ENCODE peak calls at places on chromosomes 1 and 21, in seven cellular contexts. M is gastrocnemius medialis, I is heart right ventricle, T is adrenal gland, L is IMR-90, O is AG04450, Q is dorsolateral prefrontal cortex. G is an unnamed sample.

GRCh38 chr1:52523376-52523775 is 29.5 kb downstream of the TUT4 start:
- DNase-seq in I (no peak), O (peak), Q (no peak), L (peak), M (no peak), T (no peak), G (peak)

GRCh38 chr1:23471473-23472075 is 12.4 kb downstream of the ASAP3 start:
- DNase-seq in Q (no peak), L (no peak), M (no peak), O (no peak), I (no peak), T (no peak), G (no peak)

GRCh38 chr1:94418664-94419655 is 771 bp downstream of the ABCD3 start:
- DNase-seq in L (peak), Q (no peak), I (peak), M (peak), T (peak), O (no peak), G (no peak)

GRCh38 chr1:2836333-2836970 is 35.0 kb upstream of the TTC34 start:
- DNase-seq in T (no peak), M (no peak), Q (no peak), I (no peak), O (no peak), L (no peak), G (no peak)

GRCh38 chr1:163472267-163472666 is 150.5 kb downstream of the NUF2 start:
- DNase-seq in Q (no peak), I (no peak), L (no peak), O (no peak), T (no peak), M (no peak), G (no peak)

GRCh38 chr21:34740198-34740597 is 71.4 kb downstream of the CLIC6 start:
- DNase-seq in L (no peak), T (no peak), O (no peak), I (no peak), Q (no peak), M (no peak), G (no peak)

GRCh38 chr1:151060241-151061011 is at the start of gene MLLT11:
- DNase-seq in T (peak), Q (peak), O (no peak), I (peak), L (peak), M (no peak), G (no peak)

GRCh38 chr21:16029065-16029464 is 299.3 kb downstream of the USP25 start:
- DNase-seq in O (no peak), M (no peak), Q (no peak), I (no peak), T (no peak), L (no peak), G (no peak)

GRCh38 chr1:54807756-54808155 is 6.6 kb upstream of the TTC22 start:
- DNase-seq in T (no peak), O (no peak), I (no peak), L (no peak), Q (no peak), M (no peak), G (no peak)

GRCh38 chr1:116824631-116825399 is 70.6 kb downstream of the CD2 start:
- DNase-seq in O (no peak), L (no peak), T (no peak), Q (no peak), M (no peak), I (no peak), G (no peak)

GRCh38 chr1:31064685-31065309 is 720 bp downstream of the PUM1 start:
- DNase-seq in M (no peak), I (no peak), O (no peak), T (peak), Q (no peak), L (peak), G (no peak)

GRCh38 chr1:224860488-224860887 is 69.0 kb upstream of the DNAH14 start:
- DNase-seq in O (no peak), Q (no peak), M (no peak), I (no peak), T (no peak), L (no peak), G (no peak)

GRCh38 chr1:209483691-209484090 is 99.8 kb upstream of the CAMK1G start:
- DNase-seq in I (no peak), M (no peak), L (no peak), O (no peak), T (no peak), Q (no peak), G (no peak)

GRCh38 chr21:14843991-14844390 is 220.8 kb downstream of the NRIP1 start:
- DNase-seq in O (no peak), Q (no peak), L (peak), I (no peak), T (no peak), M (no peak), G (no peak)

GRCh38 chr1:30606166-30606565 is 117.2 kb downstream of the MATN1 start:
- DNase-seq in Q (no peak), T (no peak), I (no peak), L (no peak), M (no peak), O (no peak), G (no peak)

GRCh38 chr1:2637472-2637871 is 4.7 kb upstream of the MMEL1 start:
- DNase-seq in I (no peak), T (no peak), Q (no peak), O (no peak), L (no peak), M (no peak), G (no peak)

GRCh38 chr1:36320291-36320758 is 3.1 kb downstream of the EVA1B start:
- DNase-seq in O (no peak), T (no peak), L (no peak), I (no peak), Q (no peak), M (no peak), G (no peak)

GRCh38 chr1:57353589-57353988 is 70.3 kb downstream of the DAB1 start:
- DNase-seq in M (no peak), L (peak), I (no peak), O (peak), T (no peak), Q (no peak), G (no peak)

GRCh38 chr1:2429780-2430591 is 17.6 kb upstream of the PEX10 start:
- DNase-seq in O (no peak), I (no peak), T (no peak), L (no peak), M (no peak), Q (no peak), G (no peak)

GRCh38 chr21:42515708-42516502 is 2.3 kb downstream of the SLC37A1 start:
- DNase-seq in L (no peak), O (no peak), Q (no peak), M (no peak), I (no peak), T (peak), G (no peak)

GRCh38 chr1:229344139-229344538 is 1.3 kb upstream of the CCSAP start:
- DNase-seq in O (no peak), Q (no peak), M (no peak), I (no peak), T (no peak), L (no peak), G (no peak)

GRCh38 chr1:232012773-232013386 is 386.3 kb downstream of the DISC1 start:
- DNase-seq in M (peak), O (peak), Q (no peak), I (peak), L (peak), T (peak), G (peak)

GRCh38 chr1:170927955-170928850 is 7.1 kb upstream of the MROH9 start:
- DNase-seq in T (no peak), O (no peak), L (no peak), I (no peak), M (no peak), Q (no peak), G (no peak)

GRCh38 chr1:235776396-235776795 is 90.3 kb downstream of the LYST start:
- DNase-seq in M (no peak), Q (no peak), L (peak), T (no peak), O (no peak), I (no peak), G (no peak)

GRCh38 chr1:150820710-150821521 is 12.9 kb upstream of the CTSK start:
- DNase-seq in O (peak), T (peak), Q (no peak), L (peak), M (no peak), I (no peak), G (no peak)

GRCh38 chr1:156232222-156232621 is 9.8 kb upstream of the BGLAP start:
- DNase-seq in L (no peak), Q (no peak), T (no peak), I (no peak), O (no peak), M (no peak), G (no peak)

GRCh38 chr1:179990847-179991246 is 36.2 kb downstream of the CEP350 start:
- DNase-seq in Q (no peak), M (no peak), I (no peak), O (no peak), L (no peak), T (no peak), G (no peak)

GRCh38 chr1:100053119-100053518 is 79.6 kb downstream of the SASS6 start:
- DNase-seq in I (no peak), L (no peak), Q (no peak), T (no peak), O (no peak), M (no peak), G (no peak)

GRCh38 chr1:37186246-37186756 is 152.0 kb upstream of the GRIK3 start:
- DNase-seq in T (no peak), Q (no peak), O (no peak), M (no peak), L (no peak), I (no peak), G (no peak)

GRCh38 chr1:201734776-201735175 is 94.2 kb upstream of the IPO9 start:
- DNase-seq in T (no peak), L (no peak), M (no peak), I (no peak), Q (no peak), O (no peak), G (no peak)

GRCh38 chr1:31655756-31656155 is 11.1 kb upstream of the PEF1 start:
- DNase-seq in I (no peak), L (no peak), Q (no peak), T (no peak), M (no peak), O (no peak), G (no peak)

GRCh38 chr1:109509176-109510134 is at the start of gene AMIGO1:
- DNase-seq in I (peak), Q (no peak), O (no peak), L (peak), M (no peak), T (peak), G (no peak)

GRCh38 chr1:163875214-163875926 is 553.6 kb downstream of the NUF2 start:
- DNase-seq in O (no peak), Q (no peak), L (peak), M (peak), I (peak), T (peak), G (peak)

GRCh38 chr1:175163702-175164101 is 28.9 kb downstream of the KIAA0040 start:
- DNase-seq in O (no peak), L (no peak), Q (no peak), M (no peak), T (no peak), I (no peak), G (no peak)

GRCh38 chr1:30691480-30691879 is 31.9 kb downstream of the MATN1 start:
- DNase-seq in Q (no peak), I (no peak), T (no peak), L (no peak), M (no peak), O (no peak), G (no peak)

GRCh38 chr1:231691618-231692259 is 65.1 kb downstream of the DISC1 start:
- DNase-seq in O (no peak), Q (peak), T (peak), L (peak), I (peak), M (no peak), G (no peak)

GRCh38 chr1:225670806-225671733 is 18.1 kb upstream of the ENAH start:
- DNase-seq in L (no peak), M (no peak), Q (no peak), I (no peak), T (no peak), O (no peak), G (no peak)

GRCh38 chr1:24966121-24966723 is 36.1 kb upstream of the RUNX3 start:
- DNase-seq in L (no peak), I (no peak), T (no peak), Q (no peak), O (no peak), M (no peak), G (no peak)

GRCh38 chr1:245363821-245364220 is 209.0 kb downstream of the KIF26B start:
- DNase-seq in I (no peak), L (peak), M (no peak), Q (no peak), T (no peak), O (no peak), G (no peak)
- TF ChIP-seq CTCF in I (no peak), L (no peak), M (no peak), Q (no peak), T (no peak), O (peak), G (no peak)

GRCh38 chr1:39638965-39639332 is 494 bp downstream of the HEYL start:
- DNase-seq in Q (no peak), M (no peak), O (no peak), L (no peak), T (no peak), I (no peak), G (no peak)

GRCh38 chr1:39642796-39643195 is 3.4 kb upstream of the HEYL start:
- DNase-seq in Q (no peak), M (no peak), I (no peak), T (no peak), O (no peak), L (peak), G (no peak)

GRCh38 chr1:39637301-39637700 is 2.1 kb downstream of the HEYL start:
- DNase-seq in T (no peak), L (no peak), M (no peak), I (no peak), Q (no peak), O (no peak), G (no peak)

GRCh38 chr1:39640861-39641260 is 1.4 kb upstream of the HEYL start:
- DNase-seq in I (no peak), M (no peak), L (no peak), Q (no peak), T (no peak), O (no peak), G (no peak)

DNA sequence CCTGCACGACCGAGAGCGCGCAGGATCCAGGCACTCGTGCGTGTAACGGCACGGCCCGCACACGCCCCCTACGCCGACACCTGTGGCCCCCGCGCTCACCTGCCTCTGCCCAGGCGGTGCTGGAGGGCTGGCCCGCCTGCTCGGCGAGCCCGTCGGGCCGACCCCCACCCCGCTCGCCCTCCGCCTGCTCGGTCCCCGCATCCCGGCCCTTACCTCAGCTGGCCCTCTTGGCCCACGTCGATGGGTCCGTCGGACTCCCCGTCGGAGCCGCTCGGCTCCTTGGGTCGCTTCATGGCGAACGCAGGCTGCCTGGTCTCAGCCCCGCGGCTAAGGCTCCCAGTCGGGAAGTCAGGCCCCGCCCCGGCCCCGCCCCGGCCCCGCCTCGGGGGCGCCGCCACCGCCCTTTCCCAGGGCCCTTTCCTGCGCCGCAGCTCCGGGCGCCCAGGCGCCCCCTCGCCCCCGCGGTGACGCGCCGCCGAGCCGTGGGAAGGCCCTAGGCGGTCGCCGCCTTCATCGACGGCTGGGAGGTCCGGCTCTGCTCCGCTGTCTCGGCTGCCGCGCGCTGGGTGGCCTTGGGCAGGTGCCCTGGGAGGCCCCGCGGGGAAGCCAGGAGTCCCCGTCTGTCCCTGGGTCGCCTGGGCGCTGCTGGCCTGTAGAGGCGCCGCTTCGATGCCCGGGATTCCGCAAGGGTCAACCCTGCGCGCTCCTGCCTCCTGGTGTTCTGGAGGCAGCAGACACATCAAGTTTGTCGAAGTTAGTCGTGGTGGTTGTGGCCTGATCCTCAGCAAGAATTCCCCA is at the start of gene HEYL:
- DNase-seq in Q (no peak), M (no peak), I (peak), L (peak), T (peak), O (no peak), G (no peak)
- TF ChIP-seq CTCF in Q (no peak), M (peak), I (peak), L (peak), T (peak), O (peak), G (no peak)

DNA sequence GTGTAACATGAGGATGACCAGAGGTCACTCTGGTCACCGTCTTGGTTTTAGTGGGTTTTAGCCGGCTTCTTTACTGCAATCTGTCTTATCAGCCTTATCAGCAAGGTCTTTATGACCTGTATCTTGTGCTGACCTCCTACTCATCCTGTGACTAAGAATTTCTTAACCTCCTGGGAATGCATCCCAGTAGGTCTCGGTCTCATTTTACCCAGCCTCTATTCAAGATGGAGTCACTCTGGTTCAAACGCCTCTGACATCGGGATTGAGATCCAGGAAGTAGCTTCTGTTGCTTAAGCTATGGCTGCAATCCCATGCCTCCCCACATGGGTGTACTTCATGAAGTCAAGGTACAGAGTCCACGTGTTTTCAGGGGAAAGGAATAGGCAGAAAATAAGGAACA is 19.9 kb downstream of the FMN2 start:
- DNase-seq in T (peak), I (no peak), Q (no peak), L (no peak), M (no peak), O (no peak), G (no peak)
- TF ChIP-seq CTCF in T (no peak), I (no peak), Q (no peak), L (no peak), M (no peak), O (peak), G (peak)

GRCh38 chr1:154609398-154610380 is 1.7 kb upstream of the ADAR start:
- DNase-seq in L (peak), M (no peak), O (no peak), I (no peak), T (no peak), Q (no peak), G (no peak)

GRCh38 chr1:154608522-154609294 is 722 bp upstream of the ADAR start:
- DNase-seq in Q (no peak), M (no peak), O (no peak), T (peak), L (peak), I (peak), G (peak)

GRCh38 chr1:154607084-154607747 is 770 bp downstream of the ADAR start:
- DNase-seq in T (no peak), Q (no peak), O (no peak), M (no peak), I (no peak), L (peak), G (no peak)

GRCh38 chr1:154611150-154611865 is 3.3 kb upstream of the ADAR start:
- DNase-seq in O (no peak), T (no peak), M (no peak), L (no peak), I (no peak), Q (no peak), G (no peak)

DNA sequence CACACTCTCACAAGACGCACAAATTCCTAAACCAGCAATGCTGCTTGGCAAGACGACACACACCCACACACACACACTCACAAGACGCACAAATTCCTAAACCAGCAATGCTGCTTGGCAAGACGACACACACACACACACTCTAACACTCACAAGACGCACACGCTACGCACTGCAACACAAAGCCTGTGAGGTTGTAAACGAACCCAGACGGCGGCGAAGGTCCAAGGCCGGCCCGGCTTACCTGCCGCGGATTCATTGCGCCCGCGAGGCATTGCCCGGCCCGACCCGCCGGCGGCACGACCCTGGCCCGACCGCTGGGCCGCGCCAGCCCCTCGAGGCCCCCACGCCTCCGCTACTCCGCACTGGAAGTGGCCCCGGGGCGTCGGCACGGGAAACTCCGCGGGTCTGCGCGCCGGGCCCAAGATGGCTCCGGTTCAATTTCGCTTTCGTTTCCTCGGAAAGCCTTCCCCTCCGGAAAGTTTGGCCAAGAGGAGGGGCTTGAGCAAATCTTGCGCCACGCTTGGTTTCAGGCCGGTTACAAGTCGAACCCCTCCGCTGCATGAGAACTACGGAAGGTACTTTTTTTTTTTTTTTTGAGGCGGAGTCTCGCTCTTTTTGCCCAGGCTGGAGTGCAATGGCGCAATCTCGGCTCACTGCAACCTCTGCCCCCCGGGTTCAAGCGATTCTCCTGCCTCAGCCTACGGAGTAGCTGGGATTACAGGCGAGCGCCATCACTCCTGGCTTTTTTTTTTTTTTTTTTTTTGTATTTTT is at the start of gene ADAR:
- DNase-seq in O (peak), M (peak), L (peak), Q (peak), I (peak), T (peak), G (peak)
- TF ChIP-seq CTCF in O (no peak), M (no peak), L (no peak), Q (no peak), I (no peak), T (no peak), G (no peak)

DNA sequence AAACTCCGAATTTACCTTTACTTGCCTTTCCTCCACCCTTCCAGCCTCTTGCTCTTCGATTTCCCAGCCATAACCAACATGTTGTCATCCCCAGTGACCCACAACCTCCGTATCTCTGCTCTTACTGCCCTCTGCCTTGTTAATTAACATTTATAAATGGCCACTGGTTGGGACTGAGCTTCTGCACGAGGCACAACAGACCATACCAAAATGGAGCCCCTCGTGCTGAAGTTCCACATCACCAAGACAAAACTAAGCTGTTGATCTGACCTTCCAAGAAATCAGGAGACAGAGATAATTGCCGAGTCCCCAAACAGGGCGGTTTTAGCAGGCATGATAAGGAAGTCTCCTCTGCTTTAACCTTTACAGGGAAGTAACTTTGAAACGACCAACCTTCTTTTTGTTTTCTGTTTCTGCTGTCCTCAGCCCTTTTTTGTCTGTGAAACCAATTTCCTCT is 71.9 kb downstream of the NMNAT2 start:
- DNase-seq in T (no peak), L (no peak), Q (no peak), O (no peak), I (no peak), M (no peak), G (no peak)
- TF ChIP-seq CTCF in T (no peak), L (no peak), Q (no peak), O (no peak), I (no peak), M (no peak), G (no peak)

G was measured in astrocyte of the cerebellum.